ENCODE peak calls at places on chromosomes 4 and X, in nine cellular contexts. W, H, A, U, S, P, M, F and O are unnamed samples.

GRCh38 chr4:61204353-61204752 is 4.2 kb downstream of the ADGRL3 start:
- DNase-seq in S (no peak), A (no peak), P (no peak), U (no peak), M (peak), H (no peak), F (no peak), W (no peak), O (no peak)

GRCh38 chr4:144456196-144456595 is 189.8 kb upstream of the HHIP start:
- DNase-seq in S (no peak), M (no peak), U (no peak), F (no peak), A (no peak), P (no peak), H (no peak), W (no peak), O (no peak)

GRCh38 chr4:16140520-16141249 is 56.9 kb upstream of the PROM1 start:
- DNase-seq in F (no peak), H (no peak), P (peak), S (no peak), A (peak), U (no peak), M (peak), W (peak), O (peak)

GRCh38 chr4:125520258-125520990 is 205.7 kb downstream of the FAT4 start:
- DNase-seq in A (no peak), U (no peak), S (no peak), P (no peak), W (no peak), M (no peak), F (no peak), H (no peak), O (no peak)

GRCh38 chr4:156665779-156666366 is 305.7 kb downstream of the PDGFC start:
- DNase-seq in P (no peak), M (no peak), U (no peak), A (no peak), H (peak), W (no peak), S (no peak), F (no peak), O (no peak)

GRCh38 chr4:3791910-3792542 is 25.8 kb downstream of the ADRA2C start:
- DNase-seq in M (peak), P (peak), S (peak), H (no peak), A (peak), U (no peak), F (peak), W (peak), O (no peak)

GRCh38 chr4:41160856-41161255 is 53.5 kb downstream of the APBB2 start:
- DNase-seq in H (no peak), U (no peak), F (no peak), S (no peak), W (no peak), P (no peak), A (no peak), M (no peak), O (no peak)

GRCh38 chrX:97968376-97969104 is 1084.8 kb downstream of the RPA4 start:
- DNase-seq in F (no peak), S (no peak), P (no peak), U (no peak), W (no peak), M (no peak), A (no peak), H (no peak), O (no peak)

GRCh38 chr4:34194585-34194984 is 2049.7 kb downstream of the ARAP2 start:
- DNase-seq in P (no peak), U (no peak), W (no peak), H (no peak), F (no peak), A (no peak), M (no peak), S (no peak), O (no peak)

GRCh38 chr4:143286733-143287570 is 49.7 kb upstream of the GAB1 start:
- DNase-seq in S (no peak), H (no peak), P (peak), F (no peak), W (no peak), A (no peak), M (no peak), U (no peak), O (no peak)

GRCh38 chr4:82811838-82812672 is 13.5 kb upstream of the SCD5 start:
- DNase-seq in U (no peak), M (no peak), P (no peak), S (no peak), H (no peak), F (no peak), W (no peak), A (no peak), O (no peak)

GRCh38 chr4:84481077-84481878 is 17.8 kb downstream of the NKX6-1 start:
- DNase-seq in M (no peak), P (no peak), U (no peak), S (peak), W (no peak), A (no peak), H (no peak), F (no peak), O (no peak)

GRCh38 chrX:21940356-21940829 is at the start of gene SMS:
- DNase-seq in W (peak), P (peak), F (peak), H (no peak), M (peak), U (peak), A (peak), S (peak), O (peak)
- TF ChIP-seq POLR2A in W (no peak), P (peak), F (peak), H (peak), M (peak), U (no peak), A (peak), S (no peak), O (peak)

GRCh38 chrX:102546818-102547493 is 30.4 kb upstream of the TMSB15A start:
- DNase-seq in F (peak), P (no peak), H (no peak), S (peak), U (no peak), A (no peak), W (no peak), M (no peak), O (no peak)
- TF ChIP-seq EP300 in F (no peak), P (no peak), H (no peak), S (no peak), U (no peak), A (no peak), W (no peak), M (no peak), O (no peak)

GRCh38 chrX:129908636-129909035 is 2.7 kb downstream of the UTP14A start:
- DNase-seq in W (no peak), P (no peak), M (peak), H (no peak), A (no peak), S (no peak), U (no peak), F (no peak), O (no peak)

GRCh38 chrX:129900054-129900453 is 5.9 kb upstream of the UTP14A start:
- DNase-seq in M (no peak), S (no peak), U (no peak), P (no peak), A (no peak), F (no peak), W (no peak), H (no peak), O (no peak)

DNA sequence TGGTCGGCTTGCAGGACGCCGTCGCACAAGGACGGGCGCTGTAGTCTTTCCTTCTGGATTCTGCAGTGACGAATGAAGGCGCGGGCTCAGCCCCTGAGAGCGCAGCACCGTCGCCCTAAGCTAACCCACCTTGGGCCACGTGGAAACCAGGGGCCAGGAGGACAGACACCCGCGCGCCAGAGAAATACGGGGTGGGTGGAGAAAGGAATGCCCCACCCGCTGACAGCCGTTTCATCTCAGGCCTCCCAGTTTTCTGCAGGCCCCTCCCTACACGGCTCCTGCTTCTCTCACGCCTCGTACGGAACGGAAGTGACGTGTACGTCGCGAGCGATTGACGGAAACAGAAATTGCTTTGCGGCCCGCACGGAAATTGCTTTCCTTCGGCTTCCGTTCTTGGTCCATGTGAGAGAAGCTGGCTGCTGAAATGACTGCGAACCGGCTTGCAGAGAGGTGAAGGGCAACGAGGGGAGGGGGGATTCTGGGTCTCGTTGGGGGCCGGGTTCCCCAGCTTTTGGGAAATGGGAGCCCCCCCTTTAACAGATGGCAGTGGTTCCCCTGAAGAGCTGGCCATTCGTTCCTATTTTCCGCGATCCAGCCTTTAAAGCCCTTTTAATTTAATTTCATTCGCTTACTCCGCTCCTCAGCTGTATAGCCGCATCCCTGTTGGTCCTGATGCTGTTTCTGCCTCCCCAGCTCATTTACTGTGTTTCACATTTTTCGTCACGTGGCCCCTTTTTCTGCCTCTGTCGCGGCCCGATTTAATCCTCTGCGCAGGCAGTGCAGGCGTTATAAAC is at the start of gene UTP14A:
- DNase-seq in S (peak), U (peak), P (peak), M (peak), W (peak), F (peak), A (peak), H (peak), O (peak)
- TF ChIP-seq POLR2A in S (no peak), U (no peak), P (peak), M (peak), W (no peak), F (peak), A (peak), H (peak), O (peak)

GRCh38 chr4:122576261-122577188 is 44.3 kb downstream of the IL21 start:
- DNase-seq in S (no peak), H (no peak), F (no peak), P (peak), A (no peak), M (peak), U (no peak), W (no peak), O (peak)
- TF ChIP-seq EP300 in S (no peak), H (no peak), F (no peak), P (no peak), A (no peak), M (no peak), U (no peak), W (no peak), O (no peak)

GRCh38 chr4:166836865-166837264 is 397.4 kb downstream of the SPOCK3 start:
- DNase-seq in U (no peak), S (no peak), F (no peak), A (no peak), W (no peak), M (no peak), H (no peak), P (no peak), O (no peak)
- TF ChIP-seq POLR2A in U (no peak), S (no peak), F (no peak), A (no peak), W (no peak), M (no peak), H (no peak), P (no peak), O (no peak)

GRCh38 chr4:167143018-167143417 is 91.3 kb downstream of the SPOCK3 start:
- DNase-seq in M (no peak), A (no peak), U (no peak), S (no peak), F (no peak), P (no peak), W (no peak), H (no peak), O (no peak)
- TF ChIP-seq EP300 in M (no peak), A (no peak), U (no peak), S (no peak), F (no peak), P (no peak), W (no peak), H (no peak), O (no peak)

GRCh38 chr4:87525636-87526035 is 3.5 kb downstream of the SPARCL1 start:
- DNase-seq in W (no peak), A (no peak), P (no peak), M (no peak), F (no peak), U (no peak), H (no peak), S (no peak), O (no peak)
- TF ChIP-seq POLR2A in W (no peak), A (peak), P (no peak), M (no peak), F (no peak), U (no peak), H (no peak), S (no peak), O (no peak)

DNA sequence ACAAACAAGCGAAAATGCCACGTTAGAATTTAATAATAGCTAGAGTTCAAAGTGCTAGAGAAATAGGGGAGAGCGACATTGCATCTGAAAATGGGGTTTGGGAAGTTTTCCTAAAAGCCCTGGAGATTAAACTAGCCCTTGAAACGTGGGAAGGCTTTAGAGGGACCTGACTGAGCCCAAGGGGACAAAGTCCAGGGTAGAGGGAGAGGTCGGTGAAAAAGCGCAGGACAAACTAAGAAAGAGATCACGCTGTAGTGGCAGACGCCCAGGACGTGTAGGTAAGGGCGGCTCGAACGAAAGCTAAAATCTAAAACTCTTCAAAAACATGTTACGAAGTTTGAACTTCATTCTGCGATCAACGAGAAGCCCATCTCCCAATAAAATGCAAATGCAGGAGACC is 1.1 kb upstream of the ATP11C start:
- DNase-seq in F (no peak), M (peak), U (no peak), S (no peak), P (peak), W (peak), H (no peak), A (peak), O (no peak)
- TF ChIP-seq EP300 in F (no peak), M (no peak), U (no peak), S (no peak), P (no peak), W (no peak), H (no peak), A (no peak), O (no peak)

DNA sequence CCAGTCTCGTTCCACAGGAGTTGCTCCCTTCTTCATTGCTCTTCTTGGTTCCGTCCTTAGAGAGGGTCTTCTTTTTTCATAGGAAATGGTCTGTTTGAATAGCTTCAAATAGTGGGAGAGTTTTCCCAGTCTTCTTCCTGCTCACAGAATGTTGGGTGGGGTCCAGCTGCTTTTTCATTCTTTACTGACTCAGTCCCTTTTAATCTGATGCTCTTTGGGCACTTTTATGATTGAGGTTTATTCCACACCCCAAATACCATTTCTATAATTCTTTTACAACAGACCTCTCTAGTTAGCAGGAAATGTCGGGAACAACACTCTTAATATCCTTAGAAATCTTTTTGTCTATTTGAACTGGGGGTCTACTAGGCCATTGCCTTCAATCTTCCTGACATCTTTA is 239.5 kb downstream of the PRDM5 start:
- DNase-seq in U (no peak), P (no peak), M (no peak), W (no peak), H (no peak), A (no peak), S (no peak), F (no peak), O (no peak)
- TF ChIP-seq POLR2A in U (no peak), P (no peak), M (no peak), W (no peak), H (no peak), A (no peak), S (no peak), F (no peak), O (no peak)

DNA sequence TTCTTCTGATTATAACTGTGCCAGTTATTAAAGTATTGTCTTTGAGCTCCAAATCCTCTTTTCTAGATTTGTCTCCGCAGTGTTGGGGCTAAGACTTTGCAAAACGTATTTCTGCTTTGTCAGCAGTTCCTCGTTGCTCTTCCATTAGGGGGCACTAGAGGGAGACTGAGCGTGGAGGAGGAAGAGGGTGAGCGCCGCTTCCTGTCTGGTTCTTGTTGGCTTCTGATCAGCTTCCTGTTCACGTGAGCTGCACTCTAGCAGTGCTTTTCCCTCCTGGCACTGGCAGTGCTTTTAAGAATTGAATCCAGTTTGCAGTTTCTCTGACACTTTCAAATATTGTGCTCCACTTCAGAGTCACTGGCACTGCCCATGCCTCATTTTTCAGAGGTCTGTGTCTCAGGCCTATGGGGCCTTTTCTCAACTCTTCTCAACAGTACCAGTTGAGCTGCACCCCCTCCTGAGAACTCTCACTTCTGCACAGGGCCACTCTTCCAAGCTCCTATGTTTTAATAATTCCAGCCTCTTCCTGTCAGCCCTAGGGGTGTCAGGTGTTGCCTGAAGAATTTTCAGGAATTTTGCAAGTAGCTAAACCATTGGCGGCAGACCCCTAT is 54.4 kb upstream of the LCORL start:
- DNase-seq in S (no peak), H (no peak), P (peak), A (peak), W (peak), M (peak), U (no peak), F (peak), O (no peak)
- TF ChIP-seq EP300 in S (no peak), H (no peak), P (no peak), A (no peak), W (no peak), M (no peak), U (no peak), F (no peak), O (no peak)